ENCODE peak calls at places on chromosomes 6 and 20, in five cellular contexts. One of them, this sample, is unnamed.

GRCh38 chr20:2692886-2693285 is 306 bp downstream of the EBF4 start:
- DNase-seq in sigmoid colon: peak
- DNase-seq in fibroblast of villous mesenchyme: no peak
- DNase-seq in AG04449: no peak
- DNase-seq in Peyer's patch: no peak
- DNase-seq in this sample: no peak

GRCh38 chr6:36125575-36125974 is 4.7 kb upstream of the MAPK13 start:
- DNase-seq in sigmoid colon: no peak
- DNase-seq in fibroblast of villous mesenchyme: no peak
- DNase-seq in AG04449: no peak
- DNase-seq in Peyer's patch: no peak
- DNase-seq in this sample: no peak

GRCh38 chr20:44074252-44075151 is 112.5 kb downstream of the JPH2 start:
- DNase-seq in sigmoid colon: no peak
- DNase-seq in fibroblast of villous mesenchyme: peak
- DNase-seq in AG04449: peak
- DNase-seq in Peyer's patch: no peak
- DNase-seq in this sample: peak

GRCh38 chr6:159719287-159719686 is 8.0 kb upstream of the WTAP start:
- DNase-seq in sigmoid colon: no peak
- DNase-seq in fibroblast of villous mesenchyme: peak
- DNase-seq in AG04449: no peak
- DNase-seq in Peyer's patch: no peak
- DNase-seq in this sample: no peak

GRCh38 chr6:47710295-47710694 is 11.9 kb downstream of the ADGRF4 start:
- DNase-seq in sigmoid colon: no peak
- DNase-seq in fibroblast of villous mesenchyme: no peak
- DNase-seq in AG04449: no peak
- DNase-seq in Peyer's patch: no peak
- DNase-seq in this sample: no peak

GRCh38 chr20:43243672-43244269 is 54.1 kb upstream of the PTPRT start:
- DNase-seq in sigmoid colon: no peak
- DNase-seq in fibroblast of villous mesenchyme: no peak
- DNase-seq in AG04449: no peak
- DNase-seq in Peyer's patch: no peak
- DNase-seq in this sample: no peak

GRCh38 chr6:131134950-131135243 is 370 bp upstream of the AKAP7 start:
- DNase-seq in sigmoid colon: no peak
- DNase-seq in fibroblast of villous mesenchyme: no peak
- DNase-seq in AG04449: no peak
- DNase-seq in Peyer's patch: no peak
- DNase-seq in this sample: peak

GRCh38 chr6:30154709-30155521 is 6.1 kb downstream of the TRIM10 start:
- DNase-seq in sigmoid colon: no peak
- DNase-seq in fibroblast of villous mesenchyme: peak
- DNase-seq in AG04449: peak
- DNase-seq in Peyer's patch: no peak
- DNase-seq in this sample: peak

GRCh38 chr20:1907586-1907985 is 12.4 kb downstream of the SIRPA start:
- DNase-seq in sigmoid colon: no peak
- DNase-seq in fibroblast of villous mesenchyme: no peak
- DNase-seq in AG04449: no peak
- DNase-seq in Peyer's patch: no peak
- DNase-seq in this sample: peak

GRCh38 chr6:119277047-119277446 is 72.5 kb downstream of the MAN1A1 start:
- DNase-seq in sigmoid colon: no peak
- DNase-seq in fibroblast of villous mesenchyme: peak
- DNase-seq in AG04449: no peak
- DNase-seq in Peyer's patch: no peak
- DNase-seq in this sample: no peak

DNA sequence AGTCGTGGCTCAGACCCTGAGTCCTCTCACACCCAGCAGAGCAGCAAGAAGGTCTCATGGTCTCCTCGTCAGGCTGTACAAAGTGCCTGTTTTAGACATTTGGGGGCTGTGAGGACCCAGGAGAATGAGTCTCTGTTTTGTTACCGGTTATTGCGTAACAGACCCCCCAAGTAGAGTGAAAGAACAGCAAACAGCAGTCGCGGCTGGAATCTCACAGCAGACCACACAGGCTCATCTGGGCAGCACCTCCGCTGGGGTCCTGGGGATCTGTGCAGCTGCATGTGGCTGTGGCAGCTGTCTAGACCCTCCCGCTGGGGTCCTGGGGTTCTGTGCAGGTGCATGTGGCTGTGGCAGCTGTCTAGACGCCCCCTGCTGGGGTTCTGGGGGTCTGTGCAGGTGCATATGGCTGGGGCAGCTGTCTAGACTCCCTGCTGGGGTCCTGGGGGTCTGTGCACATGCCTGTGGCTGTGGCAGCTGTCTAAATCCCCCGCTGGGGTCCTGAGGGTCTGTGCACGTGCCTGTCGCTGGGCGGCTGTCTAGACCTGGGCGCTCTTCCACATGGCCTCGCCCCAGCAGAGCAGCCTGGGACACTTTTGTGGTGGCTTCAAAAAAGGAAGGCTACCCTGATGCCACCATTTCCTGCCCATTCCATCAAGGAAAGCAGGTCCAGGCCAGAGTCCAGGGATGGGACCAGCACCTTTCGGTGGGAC is 24.7 kb downstream of the ENTPD6 start:
- DNase-seq in sigmoid colon: no peak
- DNase-seq in fibroblast of villous mesenchyme: no peak
- DNase-seq in AG04449: no peak
- DNase-seq in Peyer's patch: no peak
- DNase-seq in this sample: no peak
- TF ChIP-seq CTCF in sigmoid colon: no peak
- TF ChIP-seq CTCF in fibroblast of villous mesenchyme: peak
- TF ChIP-seq CTCF in AG04449: peak
- TF ChIP-seq CTCF in Peyer's patch: no peak
- TF ChIP-seq CTCF in this sample: peak

GRCh38 chr20:57159945-57160610 is 106.4 kb downstream of the BMP7 start:
- DNase-seq in sigmoid colon: peak
- DNase-seq in fibroblast of villous mesenchyme: no peak
- DNase-seq in AG04449: no peak
- DNase-seq in Peyer's patch: no peak
- DNase-seq in this sample: no peak

GRCh38 chr20:57158474-57158873 is 108.0 kb downstream of the BMP7 start:
- DNase-seq in sigmoid colon: no peak
- DNase-seq in fibroblast of villous mesenchyme: no peak
- DNase-seq in AG04449: no peak
- DNase-seq in Peyer's patch: no peak
- DNase-seq in this sample: no peak

GRCh38 chr20:57160985-57161384 is 105.5 kb downstream of the BMP7 start:
- DNase-seq in sigmoid colon: no peak
- DNase-seq in fibroblast of villous mesenchyme: peak
- DNase-seq in AG04449: no peak
- DNase-seq in Peyer's patch: no peak
- DNase-seq in this sample: no peak

GRCh38 chr20:57157106-57157691 is 109.2 kb downstream of the BMP7 start:
- DNase-seq in sigmoid colon: peak
- DNase-seq in fibroblast of villous mesenchyme: no peak
- DNase-seq in AG04449: no peak
- DNase-seq in Peyer's patch: no peak
- DNase-seq in this sample: no peak

DNA sequence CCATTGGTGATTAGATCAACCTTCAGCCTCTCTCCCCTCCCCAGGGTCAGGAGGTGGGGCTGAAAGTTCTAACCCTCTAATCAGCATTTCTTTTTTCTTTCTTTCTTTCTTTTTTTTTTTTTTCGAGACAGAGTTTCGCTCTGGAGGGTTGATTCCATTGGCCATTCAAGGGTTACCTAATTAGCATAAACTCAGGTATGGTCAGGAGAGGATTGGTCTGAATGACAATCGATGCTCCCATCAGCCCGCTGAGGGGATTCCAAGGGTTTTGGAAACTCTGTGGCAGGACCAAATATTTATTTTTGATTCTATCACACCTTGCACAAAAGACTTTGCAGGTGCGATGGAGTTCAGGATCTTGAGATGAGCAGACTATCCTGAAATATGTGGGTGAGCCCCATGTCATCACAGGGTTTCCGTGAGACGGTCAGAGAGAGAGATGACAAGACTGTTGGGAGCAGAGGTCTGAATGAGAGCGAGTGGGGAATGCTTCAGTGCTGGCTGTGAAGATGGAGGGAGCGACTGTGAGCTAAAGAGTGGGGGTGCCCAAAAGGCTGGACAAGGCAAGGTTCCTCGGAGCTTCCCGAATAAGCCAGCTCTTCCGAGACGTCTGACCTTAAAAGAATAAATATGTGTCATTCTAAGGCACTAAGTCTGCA is 107.1 kb downstream of the BMP7 start:
- DNase-seq in sigmoid colon: peak
- DNase-seq in fibroblast of villous mesenchyme: no peak
- DNase-seq in AG04449: no peak
- DNase-seq in Peyer's patch: no peak
- DNase-seq in this sample: no peak
- H3K4me3 ChIP-seq in sigmoid colon: no peak
- H3K4me3 ChIP-seq in fibroblast of villous mesenchyme: no peak
- H3K4me3 ChIP-seq in AG04449: no peak
- H3K4me3 ChIP-seq in Peyer's patch: no peak
- H3K4me3 ChIP-seq in this sample: no peak

GRCh38 chr20:11890331-11891080 is 27.2 kb upstream of the BTBD3 start:
- DNase-seq in sigmoid colon: peak
- DNase-seq in fibroblast of villous mesenchyme: peak
- DNase-seq in AG04449: peak
- DNase-seq in Peyer's patch: peak
- DNase-seq in this sample: peak
- TF ChIP-seq CTCF in sigmoid colon: no peak
- TF ChIP-seq CTCF in fibroblast of villous mesenchyme: no peak
- TF ChIP-seq CTCF in AG04449: no peak
- TF ChIP-seq CTCF in Peyer's patch: no peak
- TF ChIP-seq CTCF in this sample: no peak

DNA sequence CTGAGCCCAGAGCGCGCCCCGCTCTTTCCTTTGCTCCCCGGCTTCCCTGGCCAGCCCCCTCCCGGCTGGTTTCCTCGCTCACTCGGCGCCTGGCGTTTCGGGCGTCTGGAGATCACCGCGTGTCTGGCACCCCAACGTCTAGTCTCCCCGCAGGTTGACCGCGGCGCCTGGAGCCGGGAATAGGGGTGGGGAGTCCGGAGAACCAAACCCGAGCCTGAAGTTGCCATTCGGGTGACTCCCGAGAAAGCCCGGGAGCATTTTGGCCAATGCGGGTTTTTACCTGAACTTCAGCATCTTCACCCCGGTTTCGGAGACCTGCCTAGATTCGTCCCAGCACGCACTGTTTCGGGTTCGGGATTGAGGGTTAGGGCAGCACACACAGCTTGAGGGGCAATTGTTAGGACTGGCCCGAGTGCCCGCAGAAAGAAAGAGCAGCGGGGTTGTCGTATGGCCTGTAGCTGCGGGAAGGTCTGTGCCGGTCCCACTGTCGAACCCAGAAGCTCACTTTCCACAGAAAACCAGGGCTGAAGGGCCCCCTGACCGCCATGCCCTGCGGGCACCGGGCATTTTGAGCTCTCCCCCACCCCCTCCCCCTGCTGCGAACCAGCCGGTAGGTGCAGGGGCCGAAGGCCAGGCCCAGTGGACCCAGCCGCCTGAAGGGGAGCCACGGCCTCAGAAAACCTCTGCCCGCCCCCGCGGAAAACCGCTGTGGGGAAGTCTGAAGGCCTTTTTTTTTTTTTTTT is 2.1 kb downstream of the FOXP4 start:
- DNase-seq in sigmoid colon: no peak
- DNase-seq in fibroblast of villous mesenchyme: no peak
- DNase-seq in AG04449: no peak
- DNase-seq in Peyer's patch: peak
- DNase-seq in this sample: no peak
- H3K4me3 ChIP-seq in sigmoid colon: peak
- H3K4me3 ChIP-seq in fibroblast of villous mesenchyme: peak
- H3K4me3 ChIP-seq in AG04449: peak
- H3K4me3 ChIP-seq in Peyer's patch: peak
- H3K4me3 ChIP-seq in this sample: peak

DNA sequence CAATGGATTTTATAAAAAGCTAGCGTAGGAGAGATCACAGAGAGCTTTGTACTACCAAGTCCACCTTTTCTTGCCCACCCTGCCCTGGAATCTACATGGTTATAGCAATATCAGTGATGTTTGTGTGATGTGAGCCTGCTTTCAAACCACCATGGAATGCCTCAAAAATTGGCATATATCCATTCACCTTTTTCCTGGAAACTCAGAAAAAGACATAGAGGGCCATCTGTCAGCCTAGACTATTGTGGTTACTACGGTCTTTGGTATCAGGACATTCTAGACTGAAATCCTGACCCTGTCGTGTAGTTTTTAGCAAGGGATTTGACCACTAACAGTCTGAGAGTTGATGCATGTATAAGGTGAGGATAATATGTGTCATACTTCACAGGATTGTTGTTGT is 239.6 kb downstream of the GRIK2 start:
- DNase-seq in sigmoid colon: no peak
- DNase-seq in fibroblast of villous mesenchyme: no peak
- DNase-seq in AG04449: no peak
- DNase-seq in Peyer's patch: no peak
- DNase-seq in this sample: no peak
- TF ChIP-seq CTCF in sigmoid colon: no peak
- TF ChIP-seq CTCF in fibroblast of villous mesenchyme: no peak
- TF ChIP-seq CTCF in AG04449: no peak
- TF ChIP-seq CTCF in Peyer's patch: no peak
- TF ChIP-seq CTCF in this sample: no peak

GRCh38 chr20:47349365-47350180 is 6.9 kb downstream of the ZMYND8 start:
- DNase-seq in sigmoid colon: no peak
- DNase-seq in fibroblast of villous mesenchyme: no peak
- DNase-seq in AG04449: no peak
- DNase-seq in Peyer's patch: no peak
- DNase-seq in this sample: peak
- H3K4me3 ChIP-seq in sigmoid colon: no peak
- H3K4me3 ChIP-seq in fibroblast of villous mesenchyme: peak
- H3K4me3 ChIP-seq in AG04449: peak
- H3K4me3 ChIP-seq in Peyer's patch: no peak
- H3K4me3 ChIP-seq in this sample: peak

GRCh38 chr6:165679326-165679725 is 16.3 kb upstream of the PDE10A start:
- DNase-seq in sigmoid colon: no peak
- DNase-seq in fibroblast of villous mesenchyme: no peak
- DNase-seq in AG04449: no peak
- DNase-seq in Peyer's patch: no peak
- DNase-seq in this sample: no peak

GRCh38 chr6:165684333-165684732 is 21.3 kb upstream of the PDE10A start:
- DNase-seq in sigmoid colon: no peak
- DNase-seq in fibroblast of villous mesenchyme: no peak
- DNase-seq in AG04449: no peak
- DNase-seq in Peyer's patch: no peak
- DNase-seq in this sample: no peak

GRCh38 chr6:165678904-165679303 is 15.9 kb upstream of the PDE10A start:
- DNase-seq in sigmoid colon: no peak
- DNase-seq in fibroblast of villous mesenchyme: no peak
- DNase-seq in AG04449: no peak
- DNase-seq in Peyer's patch: no peak
- DNase-seq in this sample: no peak

GRCh38 chr6:165678429-165678828 is 15.4 kb upstream of the PDE10A start:
- DNase-seq in sigmoid colon: no peak
- DNase-seq in fibroblast of villous mesenchyme: no peak
- DNase-seq in AG04449: no peak
- DNase-seq in Peyer's patch: no peak
- DNase-seq in this sample: no peak

DNA sequence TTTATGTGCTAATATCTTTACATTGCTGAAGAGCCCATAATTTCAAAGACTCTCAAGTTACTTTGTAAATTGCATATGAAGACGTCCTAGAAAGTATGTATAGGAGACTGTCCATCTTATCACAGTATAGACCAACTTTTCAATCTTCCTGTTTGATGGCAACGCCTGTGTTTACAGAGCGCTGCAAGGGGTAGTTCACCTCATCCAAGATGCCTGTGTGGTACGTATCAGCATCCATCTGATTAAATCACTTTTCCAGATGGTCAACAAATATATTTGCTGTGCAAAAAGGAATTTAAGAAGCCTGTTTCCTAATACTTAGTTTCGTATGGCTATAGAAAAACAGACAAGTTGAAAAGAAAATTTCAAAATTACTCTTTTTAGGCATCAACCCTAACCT is 17.9 kb upstream of the PDE10A start:
- DNase-seq in sigmoid colon: no peak
- DNase-seq in fibroblast of villous mesenchyme: no peak
- DNase-seq in AG04449: no peak
- DNase-seq in Peyer's patch: no peak
- DNase-seq in this sample: no peak
- TF ChIP-seq CTCF in sigmoid colon: no peak
- TF ChIP-seq CTCF in fibroblast of villous mesenchyme: no peak
- TF ChIP-seq CTCF in AG04449: no peak
- TF ChIP-seq CTCF in Peyer's patch: no peak
- TF ChIP-seq CTCF in this sample: no peak